ENCODE peak calls at places on chromosome 19, in ten cellular contexts. W is stimulated activated CD4-positive, alpha-beta T cell treated with anti-CD3 and anti-CD28 coated beads, Interleukin-1b, Interleukin-23, amount 100 ng/mL, for 1 hour; Z is mesendoderm; D is stimulated activated naive CD8-positive, alpha-beta T cell treated with anti-CD3 and anti-CD28 coated beads, Interleukin-15, Interleukin-2, amounts not matched to agents 100 U/mL and 50 U/mL, for 24 hours; K is hepatic stellate cell; B is GM23248; L is MV-4-11; U is left colon; N is naive thymus-derived CD8-positive, alpha-beta T cell; I is lower leg skin. E is an unnamed sample.

GRCh38 chr19:9040131-9040530 is 29.9 kb upstream of the MUC16 start:
- DNase-seq in W (no peak), Z (no peak), D (no peak), K (no peak), B (no peak), L (no peak), U (no peak), N (no peak), I (no peak), E (no peak)

GRCh38 chr19:49216076-49216475 is 58.5 kb downstream of the TRPM4 start:
- DNase-seq in W (no peak), Z (peak; percentile 14), D (no peak), K (no peak), B (peak; percentile 58), L (no peak), U (no peak), N (no peak), I (no peak), E (no peak)

GRCh38 chr19:48660854-48661731 is 11.7 kb downstream of the NTN5 start:
- DNase-seq in W (no peak), Z (peak; percentile 86), D (peak; percentile 87), K (peak; percentile 94), B (peak; percentile 84), L (peak; percentile 98), U (peak; percentile 85), N (peak; percentile 82), I (peak; percentile 94), E (peak; percentile 98)

GRCh38 chr19:13507053-13507611 is 853 bp upstream of the CACNA1A start:
- DNase-seq in W (no peak), Z (peak; percentile 52), D (no peak), K (peak; percentile 27), B (peak; percentile 67), L (no peak), U (no peak), N (no peak), I (no peak), E (no peak)

GRCh38 chr19:7738023-7738422 is 6.1 kb upstream of the CLEC4G start:
- DNase-seq in W (no peak), Z (no peak), D (peak; percentile 37), K (no peak), B (no peak), L (no peak), U (no peak), N (no peak), I (no peak), E (no peak)

GRCh38 chr19:7851623-7852500 is 21.8 kb downstream of the EVI5L start:
- DNase-seq in W (no peak), Z (no peak), D (no peak), K (no peak), B (no peak), L (no peak), U (no peak), N (no peak), I (no peak), E (no peak)

GRCh38 chr19:20078696-20079095 is 896 bp downstream of the ZNF90 start:
- DNase-seq in W (no peak), Z (peak; percentile 55), D (peak; percentile 27), K (peak; percentile 8), B (peak; percentile 64), L (no peak), U (peak; percentile 44), N (no peak), I (peak; percentile 85), E (peak; percentile 70)

GRCh38 chr19:1590641-1591397 is 1.8 kb downstream of the MBD3 start:
- DNase-seq in W (no peak), Z (peak; percentile 61), D (peak; percentile 52), K (no peak), B (peak; percentile 57), L (peak; percentile 39), U (no peak), N (no peak), I (no peak), E (peak; percentile 58)

GRCh38 chr19:45568732-45569131 is 15.9 kb downstream of the OPA3 start:
- DNase-seq in W (no peak), Z (no peak), D (no peak), K (no peak), B (peak; percentile 94), L (no peak), U (no peak), N (no peak), I (no peak), E (no peak)

GRCh38 chr19:17475541-17476115 is 5.3 kb downstream of the SLC27A1 start:
- DNase-seq in W (no peak), Z (no peak), D (no peak), K (peak; percentile 44), B (peak; percentile 70), L (peak; percentile 90), U (no peak), N (no peak), I (no peak), E (peak; percentile 78)

GRCh38 chr19:4597975-4598671 is 38.6 kb upstream of the SEMA6B start:
- DNase-seq in W (peak; percentile 6), Z (peak; percentile 70), D (peak; percentile 61), K (no peak), B (peak; percentile 46), L (peak; percentile 48), U (peak; percentile 52), N (peak; percentile 33), I (no peak), E (peak; percentile 55)

GRCh38 chr19:30570194-30570593 is 198.0 kb downstream of the ZNF536 start:
- DNase-seq in W (no peak), Z (no peak), D (no peak), K (no peak), B (no peak), L (no peak), U (no peak), N (no peak), I (no peak), E (no peak)

GRCh38 chr19:49677232-49677881 is at the start of gene PRMT1:
- DNase-seq in W (no peak), Z (peak; percentile 87), D (peak; percentile 66), K (peak; percentile 54), B (peak; percentile 58), L (no peak), U (peak; percentile 61), N (peak; percentile 60), I (no peak), E (peak; percentile 73)

GRCh38 chr19:38862321-38863059 is 12.7 kb upstream of the HNRNPL start:
- DNase-seq in W (no peak), Z (no peak), D (no peak), K (no peak), B (peak; percentile 36), L (peak; percentile 90), U (no peak), N (no peak), I (no peak), E (no peak)

GRCh38 chr19:49362048-49362925 is at the start of gene TEAD2:
- DNase-seq in W (no peak), Z (peak; percentile 82), D (peak; percentile 27), K (peak; percentile 82), B (peak; percentile 77), L (no peak), U (peak; percentile 80), N (no peak), I (peak; percentile 95), E (no peak)

GRCh38 chr19:40147693-40148347 is 43.4 kb upstream of the MAP3K10 start:
- DNase-seq in W (no peak), Z (no peak), D (peak; percentile 19), K (peak; percentile 55), B (peak; percentile 89), L (peak; percentile 97), U (no peak), N (no peak), I (peak; percentile 86), E (peak; percentile 78)

GRCh38 chr19:34818270-34818669 is 45.3 kb upstream of the ZNF599 start:
- DNase-seq in W (no peak), Z (no peak), D (no peak), K (no peak), B (no peak), L (no peak), U (no peak), N (no peak), I (no peak), E (peak; percentile 43)

GRCh38 chr19:41223431-41224234 is 4.6 kb downstream of the AXL start:
- DNase-seq in W (no peak), Z (peak; percentile 96), D (peak; percentile 23), K (peak; percentile 96), B (peak; percentile 91), L (no peak), U (no peak), N (no peak), I (no peak), E (peak; percentile 21)

GRCh38 chr19:44689290-44690130 is 9.4 kb upstream of the CEACAM16 start:
- DNase-seq in W (peak; percentile 47), Z (peak; percentile 82), D (peak; percentile 89), K (peak; percentile 67), B (peak; percentile 68), L (peak; percentile 57), U (peak; percentile 90), N (peak; percentile 67), I (peak; percentile 91), E (peak; percentile 73)

GRCh38 chr19:5321851-5322681 is 18.5 kb downstream of the PTPRS start:
- DNase-seq in W (no peak), Z (no peak), D (peak; percentile 52), K (no peak), B (no peak), L (peak; percentile 73), U (peak; percentile 28), N (no peak), I (no peak), E (peak; percentile 77)